ENCODE peak calls at places on chromosome 22, in six cellular contexts. I is upper lobe of left lung, X is A549, R is GM12878, A is HepG2, P is K562. D is an unnamed sample.

GRCh38 chr22:41561335-41561734 is 525 bp downstream of the CSDC2 start:
- ATAC-seq in I (no peak), X (no peak), R (no peak), A (peak), P (no peak), D (no peak)

GRCh38 chr22:29023172-29023796 is 38.3 kb downstream of the C22orf31 start:
- ATAC-seq in I (no peak), X (no peak), R (peak), A (no peak), P (peak), D (no peak)

GRCh38 chr22:37068859-37069258 is 17.3 kb downstream of the KCTD17 start:
- ATAC-seq in I (no peak), X (no peak), R (no peak), A (no peak), P (no peak), D (no peak)

GRCh38 chr22:18005201-18005926 is 19.0 kb downstream of the MICAL3 start:
- ATAC-seq in I (no peak), X (no peak), R (no peak), A (no peak), P (no peak), D (no peak)

GRCh38 chr22:32375678-32376450 is 18.2 kb downstream of the RFPL3 start:
- ATAC-seq in I (no peak), X (no peak), R (no peak), A (no peak), P (no peak), D (no peak)

GRCh38 chr22:37747090-37747714 is 50.4 kb downstream of the TRIOBP start:
- ATAC-seq in I (peak), X (peak), R (peak), A (peak), P (peak), D (peak)

GRCh38 chr22:10780281-10780680 is 4747.7 kb upstream of the OR11H1 start:
- ATAC-seq in I (peak), X (no peak), R (no peak), A (peak), P (no peak), D (peak)

GRCh38 chr22:41826001-41826400 is 6.9 kb upstream of the SREBF2 start:
- ATAC-seq in I (no peak), X (no peak), R (no peak), A (no peak), P (no peak), D (no peak)

GRCh38 chr22:50672471-50673230 is at the start of gene SHANK3:
- ATAC-seq in I (peak), X (peak), R (no peak), A (peak), P (peak), D (peak)

GRCh38 chr22:24390156-24390555 is 37.2 kb upstream of the ADORA2A start:
- ATAC-seq in I (no peak), X (no peak), R (no peak), A (no peak), P (no peak), D (no peak)

GRCh38 chr22:50628543-50629134 is 687 bp upstream of the ARSA start:
- ATAC-seq in I (no peak), X (no peak), R (no peak), A (no peak), P (no peak), D (no peak)

GRCh38 chr22:28929197-28929596 is 45.8 kb downstream of the ZNRF3 start:
- ATAC-seq in I (no peak), X (no peak), R (no peak), A (no peak), P (no peak), D (no peak)

GRCh38 chr22:50184004-50184461 is 1.7 kb upstream of the TRABD start:
- ATAC-seq in I (peak), X (peak), R (no peak), A (peak), P (peak), D (peak)

GRCh38 chr22:27903805-27904473 is 15.1 kb downstream of the PITPNB start:
- ATAC-seq in I (no peak), X (no peak), R (peak), A (no peak), P (no peak), D (no peak)

GRCh38 chr22:21966643-21967516 is 14.2 kb upstream of the PPM1F start:
- ATAC-seq in I (no peak), X (no peak), R (no peak), A (no peak), P (no peak), D (no peak)

GRCh38 chr22:28547132-28547842 is 132.4 kb downstream of the TTC28 start:
- ATAC-seq in I (no peak), X (peak), R (no peak), A (no peak), P (no peak), D (peak)

GRCh38 chr22:37503850-37504249 is 15.4 kb downstream of the CARD10 start:
- ATAC-seq in I (no peak), X (no peak), R (no peak), A (no peak), P (no peak), D (no peak)

GRCh38 chr22:29517215-29517908 is 36.2 kb downstream of the THOC5 start:
- ATAC-seq in I (no peak), X (no peak), R (no peak), A (no peak), P (no peak), D (no peak)

GRCh38 chr22:24119476-24119875 is 61.8 kb upstream of the SUSD2 start:
- ATAC-seq in I (no peak), X (no peak), R (no peak), A (no peak), P (no peak), D (no peak)

GRCh38 chr22:41840216-41840615 is 7.3 kb downstream of the SREBF2 start:
- ATAC-seq in I (no peak), X (no peak), R (no peak), A (no peak), P (no peak), D (no peak)

GRCh38 chr22:16949561-16949960 is 58.5 kb downstream of the GAB4 start:
- ATAC-seq in I (no peak), X (no peak), R (peak), A (no peak), P (no peak), D (no peak)

GRCh38 chr22:37557321-37558001 is 2.8 kb upstream of the CDC42EP1 start:
- ATAC-seq in I (no peak), X (no peak), R (no peak), A (peak), P (no peak), D (no peak)

GRCh38 chr22:35043251-35043931 is 22.6 kb upstream of the ISX start:
- ATAC-seq in I (no peak), X (peak), R (peak), A (peak), P (peak), D (no peak)

GRCh38 chr22:41650821-41651220 is 29.7 kb downstream of the XRCC6 start:
- ATAC-seq in I (no peak), X (no peak), R (no peak), A (no peak), P (no peak), D (no peak)

GRCh38 chr22:31615940-31616314 is 46.1 kb downstream of the PISD start:
- ATAC-seq in I (no peak), X (no peak), R (peak), A (peak), P (peak), D (no peak)

GRCh38 chr22:24240381-24240780 is 4.5 kb downstream of the GGT5 start:
- ATAC-seq in I (no peak), X (no peak), R (no peak), A (no peak), P (no peak), D (no peak)

GRCh38 chr22:23743303-23743705 is 7.6 kb downstream of the ZNF70 start:
- ATAC-seq in I (peak), X (no peak), R (no peak), A (no peak), P (no peak), D (no peak)

GRCh38 chr22:50177537-50178470 is 7.3 kb downstream of the PANX2 start:
- ATAC-seq in I (no peak), X (no peak), R (no peak), A (no peak), P (no peak), D (no peak)

GRCh38 chr22:32660292-32660691 is 141.2 kb upstream of the TIMP3 start:
- ATAC-seq in I (peak), X (peak), R (peak), A (peak), P (peak), D (peak)

GRCh38 chr22:28444659-28445058 is 235.0 kb downstream of the TTC28 start:
- ATAC-seq in I (peak), X (no peak), R (no peak), A (no peak), P (no peak), D (no peak)

GRCh38 chr22:11253000-11253511 is 4274.9 kb upstream of the OR11H1 start:
- ATAC-seq in I (peak), X (no peak), R (no peak), A (no peak), P (no peak), D (no peak)

GRCh38 chr22:22157500-22157822 is 87.1 kb upstream of the VPREB1 start:
- ATAC-seq in I (no peak), X (no peak), R (no peak), A (no peak), P (peak), D (no peak)

GRCh38 chr22:26389125-26389524 is 39.9 kb upstream of the ASPHD2 start:
- ATAC-seq in I (no peak), X (no peak), R (no peak), A (no peak), P (no peak), D (no peak)
- H3K27ac ChIP-seq in I (no peak), X (no peak), R (no peak), A (no peak), P (no peak), D (no peak)

DNA sequence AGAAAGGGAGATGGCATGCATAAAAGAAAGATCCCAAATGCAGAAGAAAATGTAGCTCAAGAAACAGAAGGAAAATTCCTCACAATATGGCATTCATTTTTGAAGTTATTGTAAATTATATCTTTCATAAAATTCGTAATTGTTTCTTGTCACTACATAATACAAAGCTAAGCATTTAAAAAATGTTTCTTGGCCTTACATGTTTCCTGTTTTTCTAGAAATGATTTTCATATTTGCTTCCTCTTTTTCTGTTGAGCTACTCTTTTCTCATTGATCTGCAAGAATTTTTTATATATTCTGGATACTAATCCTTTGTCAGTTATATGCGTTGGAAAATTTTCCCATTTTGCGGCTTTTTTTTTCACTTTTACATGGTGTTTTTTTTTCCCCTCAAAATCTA is 48.0 kb downstream of the ENTHD1 start:
- ATAC-seq in I (no peak), X (no peak), R (no peak), A (no peak), P (no peak), D (no peak)
- TF ChIP-seq EP300 in I (no peak), X (no peak), R (no peak), A (no peak), P (no peak), D (no peak)

GRCh38 chr22:45441158-45441557 is 27.7 kb downstream of the RIBC2 start:
- ATAC-seq in I (peak), X (peak), R (peak), A (peak), P (peak), D (peak)
- H3K27ac ChIP-seq in I (no peak), X (peak), R (no peak), A (no peak), P (no peak), D (no peak)

GRCh38 chr22:30586414-30586813 is 5.3 kb downstream of the PES1 start:
- ATAC-seq in I (no peak), X (no peak), R (no peak), A (no peak), P (no peak), D (no peak)

GRCh38 chr22:30596199-30596598 is 4.5 kb upstream of the PES1 start:
- ATAC-seq in I (no peak), X (no peak), R (no peak), A (no peak), P (no peak), D (no peak)

GRCh38 chr22:30591191-30591587 is 521 bp downstream of the PES1 start:
- ATAC-seq in I (no peak), X (peak), R (no peak), A (no peak), P (peak), D (no peak)

GRCh38 chr22:30596886-30597285 is 5.2 kb upstream of the PES1 start:
- ATAC-seq in I (no peak), X (no peak), R (no peak), A (no peak), P (no peak), D (no peak)

DNA sequence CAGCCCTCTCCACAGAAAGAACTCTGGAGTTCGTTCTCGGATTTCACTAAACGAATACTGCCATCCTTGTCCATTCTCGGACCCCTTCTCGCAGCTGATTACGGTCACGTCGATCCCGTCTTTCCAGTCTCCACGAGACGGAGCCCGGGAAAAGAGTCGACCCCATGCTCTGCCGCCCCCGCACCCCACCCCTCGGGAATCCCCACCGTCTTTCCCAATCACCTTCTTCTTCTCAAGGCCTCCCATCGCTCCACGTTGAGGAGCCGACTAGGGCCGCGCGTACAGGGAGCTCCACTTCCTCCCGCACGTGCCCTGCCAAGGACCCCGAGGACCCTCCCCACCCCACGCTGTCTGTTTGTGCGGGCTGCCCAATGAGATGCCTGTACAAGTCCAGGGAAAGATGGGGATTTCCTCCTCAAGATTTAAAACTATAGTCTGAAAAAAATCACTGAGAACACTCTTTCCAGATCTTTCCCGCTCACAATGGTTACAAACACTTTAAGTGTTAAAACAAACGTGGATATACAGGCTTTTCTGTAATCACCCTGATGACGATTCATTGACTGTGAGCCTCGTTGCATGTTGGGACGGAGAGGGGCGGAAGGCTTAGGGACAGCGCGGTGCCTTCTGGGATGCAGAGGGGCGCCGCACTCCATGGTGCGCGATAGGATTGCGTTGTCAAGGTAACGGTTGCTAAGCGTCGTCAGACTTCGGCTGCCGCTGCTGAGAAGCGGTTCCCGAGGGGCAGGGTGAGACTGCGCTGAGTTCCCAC is at the start of gene PES1:
- ATAC-seq in I (peak), X (peak), R (peak), A (peak), P (peak), D (peak)
- TF ChIP-seq EP300 in I (no peak), X (no peak), R (peak), A (peak), P (no peak), D (no peak)

GRCh38 chr22:46622081-46622521 is 1.9 kb downstream of the GRAMD4 start:
- ATAC-seq in I (peak), X (no peak), R (no peak), A (no peak), P (no peak), D (peak)
- H3K27ac ChIP-seq in I (peak), X (no peak), R (no peak), A (no peak), P (no peak), D (peak)

GRCh38 chr22:46149493-46149997 is 781 bp upstream of the PPARA start:
- ATAC-seq in I (peak), X (peak), R (peak), A (peak), P (peak), D (peak)
- TF ChIP-seq EP300 in I (no peak), X (no peak), R (no peak), A (no peak), P (no peak), D (peak)

DNA sequence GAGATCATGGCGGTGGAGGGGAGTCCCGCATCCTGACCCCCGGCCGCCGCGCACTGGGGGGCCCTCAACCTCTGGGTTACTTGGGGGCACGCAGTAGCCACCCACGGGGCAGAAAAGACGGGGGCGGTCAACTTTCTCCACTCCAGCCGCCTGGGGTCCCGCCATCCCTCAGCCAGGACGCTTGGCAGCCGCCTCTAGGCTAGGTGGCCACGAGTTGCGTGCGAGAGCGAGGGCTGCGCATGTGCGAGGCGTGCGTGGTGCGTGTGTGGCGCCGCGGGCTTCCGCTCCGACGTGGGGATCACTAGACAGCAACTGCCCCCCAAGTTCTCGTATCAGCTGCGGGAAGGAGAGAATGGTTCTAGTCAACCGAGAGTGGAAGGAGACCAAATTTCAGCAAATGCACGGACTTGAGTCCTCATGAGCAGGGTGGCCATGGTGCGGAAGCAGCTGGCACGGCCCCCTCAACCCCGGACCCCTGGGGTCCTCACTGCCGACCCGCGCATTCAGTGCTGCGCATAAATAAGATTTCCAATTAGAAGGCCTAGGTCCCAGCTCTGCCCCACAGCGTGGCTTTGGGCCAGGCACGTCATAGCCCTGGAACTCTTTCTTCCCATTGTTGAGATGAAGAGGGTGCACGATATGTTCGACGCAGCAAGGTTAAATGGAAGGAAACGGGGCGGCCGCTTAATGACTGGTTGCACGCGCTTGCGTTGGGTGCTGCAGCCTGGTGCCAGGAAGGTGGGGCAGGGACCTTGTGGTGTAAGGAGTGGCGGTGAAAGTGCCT is 42.6 kb upstream of the CLDN5 start:
- ATAC-seq in I (no peak), X (no peak), R (no peak), A (no peak), P (peak), D (peak)
- H3K27ac ChIP-seq in I (peak), X (no peak), R (no peak), A (no peak), P (no peak), D (no peak)

GRCh38 chr22:42887114-42887513 is 30.0 kb upstream of the ARFGAP3 start:
- ATAC-seq in I (no peak), X (no peak), R (no peak), A (no peak), P (no peak), D (no peak)

GRCh38 chr22:42883121-42883520 is 26.0 kb upstream of the ARFGAP3 start:
- ATAC-seq in I (no peak), X (no peak), R (no peak), A (no peak), P (no peak), D (no peak)

GRCh38 chr22:42883970-42884369 is 26.9 kb upstream of the ARFGAP3 start:
- ATAC-seq in I (no peak), X (no peak), R (no peak), A (no peak), P (no peak), D (no peak)

GRCh38 chr22:42885446-42885845 is 28.4 kb upstream of the ARFGAP3 start:
- ATAC-seq in I (no peak), X (no peak), R (no peak), A (no peak), P (no peak), D (no peak)

DNA sequence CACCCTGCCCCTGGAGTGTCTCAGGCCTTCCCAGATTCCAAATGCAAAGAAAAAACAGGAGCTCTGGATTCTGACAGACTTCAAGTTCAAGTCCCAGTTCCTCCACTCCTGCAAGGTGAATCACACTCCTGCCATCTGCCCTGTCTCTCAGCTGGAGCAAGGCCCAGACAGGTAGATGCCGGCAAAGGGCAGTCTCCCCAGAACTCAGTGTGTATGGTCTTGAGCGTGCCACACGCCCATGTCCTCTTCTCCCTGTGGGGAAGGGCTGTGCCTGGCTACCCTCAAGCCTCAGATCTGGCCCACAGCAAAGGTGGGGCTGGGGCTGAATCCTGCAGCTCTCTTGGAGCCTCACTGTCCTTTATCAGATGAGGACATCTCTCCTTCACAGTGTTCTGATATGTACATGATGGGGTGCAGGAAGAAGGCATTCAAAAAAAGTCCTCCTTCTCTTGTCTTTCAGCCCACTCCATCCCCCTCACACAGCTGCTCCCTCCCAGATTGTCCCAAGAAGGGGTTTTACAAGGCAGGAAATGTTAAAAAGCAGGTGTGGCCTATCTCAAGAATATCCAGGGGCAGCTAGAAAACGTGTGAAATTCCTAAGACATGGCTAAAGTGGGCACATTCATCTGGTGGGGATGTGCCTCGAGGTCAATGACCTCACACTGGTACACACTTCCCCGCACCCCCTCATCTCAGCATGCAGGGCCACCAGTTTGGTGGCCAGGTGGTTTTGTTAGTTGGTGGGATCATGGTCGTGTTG is 27.7 kb upstream of the ARFGAP3 start:
- ATAC-seq in I (no peak), X (no peak), R (no peak), A (no peak), P (no peak), D (no peak)
- TF ChIP-seq EP300 in I (no peak), X (no peak), R (no peak), A (no peak), P (no peak), D (no peak)

GRCh38 chr22:48835857-48836672 is 991.6 kb downstream of the BRD1 start:
- ATAC-seq in I (no peak), X (no peak), R (no peak), A (no peak), P (no peak), D (no peak)

GRCh38 chr22:48836673-48837340 is 990.9 kb downstream of the BRD1 start:
- ATAC-seq in I (no peak), X (no peak), R (no peak), A (no peak), P (no peak), D (no peak)

GRCh38 chr22:48832592-48832991 is 995.1 kb downstream of the BRD1 start:
- ATAC-seq in I (no peak), X (no peak), R (no peak), A (no peak), P (no peak), D (no peak)

GRCh38 chr22:48835364-48835763 is 992.3 kb downstream of the BRD1 start:
- ATAC-seq in I (no peak), X (no peak), R (no peak), A (no peak), P (no peak), D (no peak)

GRCh38 chr22:48834404-48834803 is 993.3 kb downstream of the BRD1 start:
- ATAC-seq in I (no peak), X (no peak), R (no peak), A (no peak), P (no peak), D (no peak)
- H3K27ac ChIP-seq in I (no peak), X (no peak), R (no peak), A (no peak), P (no peak), D (no peak)